ENCODE peak calls at places on chromosome 14, in five cellular contexts. One of them, this sample, is unnamed.

GRCh38 chr14:95562892-95563685 is 28.2 kb downstream of the GLRX5 start:
- DNase-seq in heart right ventricle: no peak
- DNase-seq in MCF 10A: peak
- DNase-seq in astrocyte of the spinal cord: peak
- DNase-seq in Calu3: no peak
- DNase-seq in this sample: no peak

GRCh38 chr14:104156142-104156541 is 17.8 kb downstream of the KIF26A start:
- DNase-seq in MCF 10A: no peak
- DNase-seq in Calu3: no peak
- DNase-seq in heart right ventricle: no peak
- DNase-seq in astrocyte of the spinal cord: no peak
- DNase-seq in this sample: no peak

GRCh38 chr14:62143235-62143634 is 381.0 kb downstream of the SNAPC1 start:
- DNase-seq in Calu3: no peak
- DNase-seq in astrocyte of the spinal cord: peak
- DNase-seq in heart right ventricle: no peak
- DNase-seq in MCF 10A: peak
- DNase-seq in this sample: no peak

GRCh38 chr14:45083622-45083978 is 316 bp upstream of the PRPF39 start:
- DNase-seq in astrocyte of the spinal cord: no peak
- DNase-seq in heart right ventricle: no peak
- DNase-seq in MCF 10A: no peak
- DNase-seq in Calu3: no peak
- DNase-seq in this sample: no peak

GRCh38 chr14:69154779-69155178 is 1.9 kb upstream of the DCAF5 start:
- DNase-seq in astrocyte of the spinal cord: no peak
- DNase-seq in Calu3: no peak
- DNase-seq in heart right ventricle: no peak
- DNase-seq in MCF 10A: no peak
- DNase-seq in this sample: no peak

GRCh38 chr14:37122288-37122687 is 50.1 kb downstream of the SLC25A21 start:
- DNase-seq in astrocyte of the spinal cord: peak
- DNase-seq in heart right ventricle: no peak
- DNase-seq in Calu3: peak
- DNase-seq in MCF 10A: peak
- DNase-seq in this sample: no peak

GRCh38 chr14:105817971-105818711 is 291.8 kb downstream of the TMEM121 start:
- DNase-seq in Calu3: no peak
- DNase-seq in heart right ventricle: no peak
- DNase-seq in astrocyte of the spinal cord: no peak
- DNase-seq in MCF 10A: no peak
- DNase-seq in this sample: no peak

GRCh38 chr14:78162202-78162601 is 8.0 kb upstream of the NRXN3 start:
- DNase-seq in astrocyte of the spinal cord: peak
- DNase-seq in MCF 10A: no peak
- DNase-seq in heart right ventricle: no peak
- DNase-seq in Calu3: no peak
- DNase-seq in this sample: no peak

GRCh38 chr14:71918955-71919354 is 13.3 kb upstream of the RGS6 start:
- DNase-seq in astrocyte of the spinal cord: no peak
- DNase-seq in MCF 10A: peak
- DNase-seq in heart right ventricle: no peak
- DNase-seq in Calu3: no peak
- DNase-seq in this sample: no peak

GRCh38 chr14:56004807-56005579 is 113.2 kb upstream of the PELI2 start:
- DNase-seq in MCF 10A: no peak
- DNase-seq in astrocyte of the spinal cord: peak
- DNase-seq in heart right ventricle: peak
- DNase-seq in Calu3: peak
- DNase-seq in this sample: peak

GRCh38 chr14:93733646-93734045 is 54.6 kb downstream of the PRIMA1 start:
- DNase-seq in MCF 10A: no peak
- DNase-seq in astrocyte of the spinal cord: no peak
- DNase-seq in Calu3: no peak
- DNase-seq in heart right ventricle: no peak
- DNase-seq in this sample: no peak

GRCh38 chr14:103185051-103186027 is 62.1 kb downstream of the TNFAIP2 start:
- DNase-seq in MCF 10A: peak
- DNase-seq in heart right ventricle: no peak
- DNase-seq in Calu3: peak
- DNase-seq in astrocyte of the spinal cord: peak
- DNase-seq in this sample: no peak

GRCh38 chr14:36271939-36272907 is 48.2 kb downstream of the MBIP start:
- DNase-seq in astrocyte of the spinal cord: peak
- DNase-seq in heart right ventricle: no peak
- DNase-seq in Calu3: no peak
- DNase-seq in MCF 10A: no peak
- DNase-seq in this sample: peak

GRCh38 chr14:36394593-36394992 is 74.2 kb upstream of the MBIP start:
- DNase-seq in astrocyte of the spinal cord: no peak
- DNase-seq in MCF 10A: no peak
- DNase-seq in heart right ventricle: no peak
- DNase-seq in Calu3: no peak
- DNase-seq in this sample: no peak

GRCh38 chr14:61751475-61751989 is 10.7 kb upstream of the SNAPC1 start:
- DNase-seq in astrocyte of the spinal cord: no peak
- DNase-seq in MCF 10A: no peak
- DNase-seq in Calu3: no peak
- DNase-seq in heart right ventricle: no peak
- DNase-seq in this sample: no peak

GRCh38 chr14:79017561-79017960 is 847.4 kb downstream of the NRXN3 start:
- DNase-seq in heart right ventricle: no peak
- DNase-seq in Calu3: no peak
- DNase-seq in MCF 10A: no peak
- DNase-seq in astrocyte of the spinal cord: no peak
- DNase-seq in this sample: no peak

GRCh38 chr14:53450871-53451270 is 297.7 kb upstream of the DDHD1 start:
- DNase-seq in heart right ventricle: no peak
- DNase-seq in MCF 10A: no peak
- DNase-seq in astrocyte of the spinal cord: peak
- DNase-seq in Calu3: no peak
- DNase-seq in this sample: no peak

GRCh38 chr14:64416348-64416932 is 28.3 kb downstream of the MTHFD1 start:
- DNase-seq in astrocyte of the spinal cord: no peak
- DNase-seq in Calu3: no peak
- DNase-seq in heart right ventricle: no peak
- DNase-seq in MCF 10A: no peak
- DNase-seq in this sample: no peak

GRCh38 chr14:61152851-61153364 is 128.2 kb downstream of the TMEM30B start:
- DNase-seq in heart right ventricle: no peak
- DNase-seq in Calu3: no peak
- DNase-seq in MCF 10A: peak
- DNase-seq in astrocyte of the spinal cord: peak
- DNase-seq in this sample: no peak

GRCh38 chr14:85399196-85399595 is 130.7 kb upstream of the FLRT2 start:
- DNase-seq in MCF 10A: no peak
- DNase-seq in Calu3: no peak
- DNase-seq in astrocyte of the spinal cord: peak
- DNase-seq in heart right ventricle: no peak
- DNase-seq in this sample: no peak

GRCh38 chr14:64324461-64325255 is 30.5 kb upstream of the ESR2 start:
- DNase-seq in astrocyte of the spinal cord: peak
- DNase-seq in MCF 10A: peak
- DNase-seq in Calu3: no peak
- DNase-seq in heart right ventricle: no peak
- DNase-seq in this sample: no peak

GRCh38 chr14:75258079-75258802 is 20.4 kb upstream of the FOS start:
- DNase-seq in Calu3: no peak
- DNase-seq in astrocyte of the spinal cord: peak
- DNase-seq in MCF 10A: peak
- DNase-seq in heart right ventricle: no peak
- DNase-seq in this sample: no peak

GRCh38 chr14:90785474-90785873 is 30.8 kb downstream of the TTC7B start:
- DNase-seq in heart right ventricle: no peak
- DNase-seq in MCF 10A: peak
- DNase-seq in astrocyte of the spinal cord: peak
- DNase-seq in Calu3: no peak
- DNase-seq in this sample: no peak

GRCh38 chr14:68780358-68781160 is 12.3 kb downstream of the ZFP36L1 start:
- DNase-seq in astrocyte of the spinal cord: peak
- DNase-seq in heart right ventricle: peak
- DNase-seq in MCF 10A: no peak
- DNase-seq in Calu3: no peak
- DNase-seq in this sample: peak

GRCh38 chr14:81406863-81407262 is 6.7 kb upstream of the STON2 start:
- DNase-seq in astrocyte of the spinal cord: peak
- DNase-seq in MCF 10A: peak
- DNase-seq in heart right ventricle: no peak
- DNase-seq in Calu3: no peak
- DNase-seq in this sample: no peak

GRCh38 chr14:97456958-97457357 is 659.8 kb downstream of the VRK1 start:
- DNase-seq in MCF 10A: peak
- DNase-seq in astrocyte of the spinal cord: no peak
- DNase-seq in heart right ventricle: no peak
- DNase-seq in Calu3: no peak
- DNase-seq in this sample: peak

GRCh38 chr14:63288853-63289252 is 29.9 kb downstream of the GPHB5 start:
- DNase-seq in astrocyte of the spinal cord: no peak
- DNase-seq in heart right ventricle: no peak
- DNase-seq in Calu3: no peak
- DNase-seq in MCF 10A: no peak
- DNase-seq in this sample: no peak

GRCh38 chr14:20683125-20683895 is 1.1 kb upstream of the RNASE4 start:
- DNase-seq in heart right ventricle: peak
- DNase-seq in MCF 10A: peak
- DNase-seq in Calu3: peak
- DNase-seq in astrocyte of the spinal cord: peak
- DNase-seq in this sample: peak

DNA sequence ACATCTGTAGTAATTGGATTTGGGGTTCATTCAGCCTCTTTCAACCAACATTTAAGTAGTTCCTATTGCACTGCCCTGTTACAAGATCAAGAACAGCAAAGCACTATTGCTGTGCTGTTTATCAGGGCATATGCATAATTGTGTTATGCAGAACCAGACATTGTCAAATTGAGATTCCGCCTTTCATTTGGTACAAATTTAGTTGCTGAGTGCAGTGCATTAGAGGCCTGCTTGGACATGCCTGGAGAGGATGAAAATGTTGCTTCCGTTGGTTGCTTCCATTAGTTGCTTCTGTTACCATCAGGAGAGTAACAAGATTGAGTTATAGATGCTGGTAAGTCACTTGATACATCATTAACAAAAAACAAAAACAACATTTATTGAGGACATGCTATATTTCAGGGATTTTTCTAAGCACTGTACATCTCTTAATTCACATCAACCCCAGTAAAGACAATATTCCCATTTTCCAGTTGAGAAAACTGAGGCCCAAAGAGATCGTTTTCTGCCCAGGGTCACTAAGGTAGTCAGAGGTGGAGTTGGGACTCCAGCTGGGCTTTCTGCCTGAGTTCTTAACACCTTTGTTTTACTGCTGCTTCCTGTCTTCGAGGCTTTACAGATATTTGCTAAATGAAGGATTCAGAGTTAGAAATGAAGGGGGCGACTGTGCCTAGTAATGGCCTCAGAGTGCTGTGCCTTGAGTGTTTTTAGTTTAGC is 79.3 kb downstream of the PPP2R5C start:
- DNase-seq in astrocyte of the spinal cord: no peak
- DNase-seq in Calu3: no peak
- DNase-seq in MCF 10A: no peak
- DNase-seq in heart right ventricle: no peak
- DNase-seq in this sample: no peak
- TF ChIP-seq CTCF in astrocyte of the spinal cord: no peak
- TF ChIP-seq CTCF in Calu3: no peak
- TF ChIP-seq CTCF in MCF 10A: no peak
- TF ChIP-seq CTCF in heart right ventricle: no peak
- TF ChIP-seq CTCF in this sample: no peak

GRCh38 chr14:41047763-41048162 is 558.9 kb upstream of the LRFN5 start:
- DNase-seq in astrocyte of the spinal cord: no peak
- DNase-seq in Calu3: no peak
- DNase-seq in MCF 10A: no peak
- DNase-seq in heart right ventricle: no peak
- DNase-seq in this sample: no peak

GRCh38 chr14:41055589-41055988 is 551.1 kb upstream of the LRFN5 start:
- DNase-seq in astrocyte of the spinal cord: no peak
- DNase-seq in heart right ventricle: no peak
- DNase-seq in Calu3: no peak
- DNase-seq in MCF 10A: no peak
- DNase-seq in this sample: no peak

DNA sequence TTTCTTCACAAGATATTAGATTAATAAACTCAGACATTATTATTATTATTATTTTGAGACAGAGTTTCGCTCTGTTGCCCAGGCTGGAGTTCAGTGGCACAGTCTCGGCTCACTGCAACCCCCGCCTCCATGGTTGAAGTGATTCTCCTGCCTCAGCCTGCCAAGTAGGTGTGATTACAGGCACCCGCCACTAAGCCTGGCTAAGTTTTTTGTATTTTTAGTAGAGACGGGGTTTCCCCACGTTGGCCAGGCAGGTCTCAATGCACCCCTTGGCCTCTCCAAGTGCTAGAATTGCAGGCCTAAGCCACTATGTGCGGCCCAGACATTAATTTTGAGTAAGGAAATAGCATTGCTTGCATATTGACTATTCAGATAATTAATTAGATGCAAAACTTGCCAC is 554.9 kb upstream of the LRFN5 start:
- DNase-seq in astrocyte of the spinal cord: no peak
- DNase-seq in MCF 10A: no peak
- DNase-seq in Calu3: no peak
- DNase-seq in heart right ventricle: no peak
- DNase-seq in this sample: no peak
- TF ChIP-seq CTCF in astrocyte of the spinal cord: no peak
- TF ChIP-seq CTCF in MCF 10A: no peak
- TF ChIP-seq CTCF in Calu3: no peak
- TF ChIP-seq CTCF in heart right ventricle: no peak
- TF ChIP-seq CTCF in this sample: no peak

GRCh38 chr14:66850258-66850897 is 338.9 kb upstream of the GARIN2 start:
- DNase-seq in astrocyte of the spinal cord: no peak
- DNase-seq in heart right ventricle: no peak
- DNase-seq in Calu3: no peak
- DNase-seq in MCF 10A: no peak
- DNase-seq in this sample: no peak
- TF ChIP-seq CTCF in astrocyte of the spinal cord: no peak
- TF ChIP-seq CTCF in heart right ventricle: no peak
- TF ChIP-seq CTCF in Calu3: no peak
- TF ChIP-seq CTCF in MCF 10A: no peak
- TF ChIP-seq CTCF in this sample: no peak

GRCh38 chr14:77004711-77005460 is 23.6 kb downstream of the IRF2BPL start:
- DNase-seq in heart right ventricle: no peak
- DNase-seq in MCF 10A: no peak
- DNase-seq in astrocyte of the spinal cord: no peak
- DNase-seq in Calu3: no peak
- DNase-seq in this sample: peak
- TF ChIP-seq CTCF in heart right ventricle: no peak
- TF ChIP-seq CTCF in MCF 10A: no peak
- TF ChIP-seq CTCF in astrocyte of the spinal cord: no peak
- TF ChIP-seq CTCF in Calu3: no peak
- TF ChIP-seq CTCF in this sample: no peak